ENCODE peak calls at places on chromosomes 5 and 9, in eight cellular contexts. D, N, C, B, Z, J, P and Q are unnamed samples.
A peak's percentile ranks its signal among the peaks of the same experiment; 100 is the strongest.

GRCh38 chr5:171857537-171857936 is 71.9 kb downstream of the SMIM23 start:
- DNase-seq in C (no peak), Z (no peak), J (no peak), P (no peak), N (no peak), B (no peak), D (no peak), Q (peak; percentile 42)

GRCh38 chr5:101976933-101977332 is 319.2 kb downstream of the SLCO4C1 start:
- DNase-seq in P (no peak), C (no peak), J (no peak), N (no peak), D (no peak), B (no peak), Z (no peak), Q (no peak)

GRCh38 chr9:100700689-100701318 is 122.9 kb downstream of the CAVIN4 start:
- DNase-seq in N (no peak), J (peak; percentile 45), D (peak; percentile 20), P (peak; percentile 5), C (no peak), B (no peak), Z (peak; percentile 32), Q (peak; percentile 54)

GRCh38 chr5:101785090-101785489 is 511.0 kb downstream of the SLCO4C1 start:
- DNase-seq in J (no peak), Z (no peak), C (no peak), B (no peak), N (no peak), P (no peak), D (no peak), Q (no peak)

GRCh38 chr9:70600479-70600878 is 186.0 kb upstream of the KLF9 start:
- DNase-seq in N (peak; percentile 57), B (no peak), J (peak; percentile 36), C (peak; percentile 80), Z (no peak), P (no peak), D (no peak), Q (no peak)

GRCh38 chr5:159262472-159262858 is 625 bp upstream of the UBLCP1 start:
- DNase-seq in P (no peak), N (no peak), J (no peak), C (no peak), D (peak; percentile 18), Z (peak; percentile 8), B (no peak), Q (peak; percentile 42)

GRCh38 chr9:3528466-3528865 is 2.7 kb upstream of the RFX3 start:
- DNase-seq in B (no peak), C (no peak), P (peak; percentile 80), J (no peak), Z (peak; percentile 8), D (no peak), N (no peak), Q (no peak)

GRCh38 chr9:130426883-130427282 is 17.9 kb upstream of the ASS1 start:
- DNase-seq in D (peak; percentile 33), P (no peak), J (no peak), N (no peak), C (peak; percentile 44), B (peak; percentile 59), Z (no peak), Q (peak; percentile 65)

GRCh38 chr5:153969563-153969895 is 69.2 kb downstream of the FAM114A2 start:
- DNase-seq in D (no peak), N (no peak), J (no peak), Z (no peak), B (no peak), P (no peak), C (no peak), Q (no peak)

GRCh38 chr5:9483251-9483650 is 62.6 kb downstream of the SEMA5A start:
- DNase-seq in D (no peak), J (no peak), Z (no peak), N (no peak), P (no peak), B (no peak), C (no peak), Q (no peak)

GRCh38 chr5:150516011-150516410 is 8.1 kb downstream of the NDST1 start:
- DNase-seq in B (no peak), C (peak; percentile 66), J (peak; percentile 83), P (no peak), D (no peak), N (no peak), Z (peak; percentile 43), Q (peak; percentile 78)

GRCh38 chr9:3848445-3849114 is 322.8 kb upstream of the RFX3 start:
- DNase-seq in B (no peak), C (no peak), J (no peak), N (no peak), P (no peak), Z (no peak), D (no peak), Q (peak; percentile 39)

GRCh38 chr5:171102877-171103610 is 206.0 kb upstream of the TLX3 start:
- DNase-seq in P (no peak), J (no peak), D (no peak), Z (no peak), B (no peak), C (no peak), N (no peak), Q (no peak)

GRCh38 chr5:84255318-84255717 is 129.4 kb downstream of the EDIL3 start:
- DNase-seq in P (no peak), D (no peak), J (no peak), C (no peak), Z (no peak), N (peak; percentile 31), B (no peak), Q (no peak)

GRCh38 chr9:121963542-121963995 is 129.5 kb downstream of the TTLL11 start:
- DNase-seq in C (peak; percentile 70), N (no peak), D (no peak), J (no peak), Z (no peak), B (no peak), P (no peak), Q (no peak)

GRCh38 chr9:128819716-128820664 is 1.7 kb downstream of the ENDOG start:
- DNase-seq in P (no peak), Z (peak; percentile 44), B (no peak), N (no peak), C (no peak), J (peak; percentile 27), D (no peak), Q (peak; percentile 81)

GRCh38 chr5:61575103-61575502 is 243.0 kb downstream of the ZSWIM6 start:
- DNase-seq in B (no peak), C (peak; percentile 68), N (peak; percentile 44), Z (peak; percentile 45), D (no peak), J (peak; percentile 24), P (no peak), Q (no peak)

GRCh38 chr9:77588319-77588937 is 59.7 kb downstream of the GNA14 start:
- DNase-seq in B (no peak), C (peak; percentile 71), P (no peak), D (peak; percentile 42), N (peak; percentile 10), J (peak; percentile 5), Z (no peak), Q (peak; percentile 92)

GRCh38 chr5:149915392-149916260 is 29.0 kb downstream of the PDE6A start:
- DNase-seq in N (no peak), P (no peak), C (peak; percentile 69), J (no peak), B (no peak), D (no peak), Z (no peak), Q (peak; percentile 17)

GRCh38 chr5:156339139-156339841 is 12.3 kb downstream of the SGCD start:
- DNase-seq in P (no peak), Z (no peak), B (no peak), N (no peak), J (no peak), C (no peak), D (no peak), Q (no peak)

GRCh38 chr5:23820764-23821471 is 313.5 kb downstream of the PRDM9 start:
- DNase-seq in P (no peak), C (peak; percentile 3), Z (no peak), D (peak; percentile 5), B (no peak), J (no peak), N (no peak), Q (peak; percentile 29)
- TF ChIP-seq CTCF in P (no peak), C (peak; percentile 25), Z (no peak), D (peak; percentile 39), B (no peak), J (peak; percentile 47), N (no peak), Q (peak; percentile 32)

DNA sequence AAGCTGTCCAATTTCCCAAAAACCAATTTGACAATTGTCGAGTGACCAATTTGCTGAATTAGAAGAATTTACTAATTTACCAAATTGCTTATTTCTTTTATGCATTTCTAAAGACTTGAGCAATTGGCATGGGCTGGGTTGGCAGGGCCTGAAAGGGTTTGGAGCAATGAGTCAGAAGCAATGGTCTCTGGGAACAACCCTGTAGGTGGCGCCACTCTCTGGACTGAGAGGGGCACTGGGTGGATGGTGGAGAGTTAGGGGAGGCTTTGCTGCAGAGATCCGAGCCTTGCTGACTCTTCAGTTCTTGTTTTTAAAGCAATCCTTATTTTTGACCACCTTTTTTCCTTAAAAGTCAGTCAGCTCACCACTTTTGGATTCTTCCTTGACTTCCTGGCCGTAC is 71.5 kb upstream of the RPS23 start:
- DNase-seq in P (no peak), D (no peak), C (no peak), Z (peak; percentile 57), B (peak; percentile 34), N (no peak), J (no peak), Q (peak; percentile 54)
- TF ChIP-seq CTCF in P (peak; percentile 53), D (peak; percentile 19), C (peak; percentile 69), Z (peak; percentile 66), B (no peak), N (peak; percentile 32), J (no peak), Q (peak; percentile 42)

DNA sequence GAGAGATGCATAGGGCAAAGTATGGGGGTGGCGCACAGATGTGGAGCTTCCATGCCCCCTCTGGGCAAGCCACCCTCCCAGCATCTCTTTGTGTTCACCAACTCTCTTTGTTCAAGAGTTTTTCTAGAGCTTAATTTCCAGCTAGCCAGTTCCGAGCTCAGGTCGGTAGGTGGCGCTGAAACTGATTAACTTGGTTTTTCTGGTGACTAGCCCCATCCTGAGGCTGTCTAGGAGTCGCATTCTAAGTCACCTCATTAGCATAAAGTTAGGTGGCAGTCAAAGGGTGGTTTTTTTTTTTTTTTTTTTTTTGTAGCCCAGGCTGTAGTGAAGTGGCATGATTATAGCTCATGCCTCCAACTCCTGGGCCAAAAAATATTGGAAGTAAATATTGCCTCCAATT is 476.4 kb downstream of the KDM4C start:
- DNase-seq in Z (peak; percentile 45), P (no peak), D (peak; percentile 29), J (no peak), N (no peak), B (no peak), C (peak; percentile 47), Q (peak; percentile 21)
- TF ChIP-seq CTCF in Z (peak; percentile 98), P (peak; percentile 67), D (peak; percentile 47), J (peak; percentile 14), N (peak; percentile 61), B (peak; percentile 37), C (peak; percentile 76), Q (peak; percentile 80)

DNA sequence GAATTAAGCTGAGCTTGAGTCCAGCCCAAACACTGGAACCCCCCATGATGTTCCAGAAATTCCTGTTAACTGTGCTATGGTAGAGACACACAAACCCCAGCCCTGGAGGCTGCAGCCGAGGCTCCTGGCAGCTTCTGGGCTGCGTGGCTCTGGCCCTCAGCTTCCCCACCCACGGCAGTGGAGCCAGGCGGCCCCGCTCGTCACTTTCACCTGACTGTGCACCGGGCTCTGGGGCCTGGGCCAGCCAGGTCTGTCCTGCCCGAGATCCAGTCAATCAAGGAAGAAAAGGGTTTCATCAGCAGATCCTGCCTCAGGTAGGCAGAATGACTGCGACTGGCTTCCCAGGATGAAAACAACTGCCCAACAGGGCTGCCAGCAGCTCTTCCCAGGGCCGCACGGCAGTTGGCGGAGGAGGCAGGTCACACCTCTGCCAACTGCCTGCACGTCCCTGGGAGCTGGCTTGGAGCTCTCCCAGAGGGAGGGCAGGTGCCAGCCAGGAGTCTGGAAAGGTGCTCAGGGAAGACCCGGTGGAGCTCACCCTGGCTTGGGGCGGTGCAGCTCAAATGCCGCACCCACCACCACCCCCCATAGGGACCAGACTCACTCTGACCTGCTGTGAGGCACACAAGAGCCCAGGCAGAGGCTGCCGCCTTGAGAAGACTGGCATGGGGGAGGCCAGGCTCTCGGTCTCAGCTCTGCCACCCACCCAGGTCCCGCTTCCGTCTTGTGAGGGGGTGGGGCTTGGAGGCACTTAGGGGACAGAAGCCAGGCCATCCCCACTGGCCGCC is 20.7 kb downstream of the BRD3 start:
- DNase-seq in C (no peak), P (no peak), D (no peak), Z (no peak), J (no peak), N (no peak), B (peak; percentile 19), Q (no peak)
- TF ChIP-seq CTCF in C (no peak), P (no peak), D (no peak), Z (no peak), J (no peak), N (no peak), B (no peak), Q (no peak)